ENCODE peak calls at places on chromosome 11, in seven cellular contexts. M is cardiac septum, R is NCI-H460, Y is NCI-H446, E is endothelial cell, F is RWPE1, N is AML-193. D is an unnamed sample.
A peak's percentile ranks its signal among the peaks of the same experiment; 100 is the strongest.

GRCh38 chr11:34466802-34467488 is 28.2 kb downstream of the CAT start:
- DNase-seq in M (no peak), N (peak; percentile 7), Y (no peak), F (no peak), R (no peak), E (no peak), D (no peak)

GRCh38 chr11:13831707-13832106 is 130.8 kb upstream of the SPON1 start:
- DNase-seq in F (no peak), E (no peak), M (no peak), N (no peak), R (no peak), Y (peak; percentile 26), D (no peak)

GRCh38 chr11:107565219-107565937 is at the start of gene ALKBH8:
- DNase-seq in F (peak; percentile 69), N (peak; percentile 78), Y (peak; percentile 71), E (peak; percentile 71), M (peak; percentile 84), R (peak; percentile 51), D (peak; percentile 67)

GRCh38 chr11:3130269-3131071 is 34.6 kb downstream of the OSBPL5 start:
- DNase-seq in M (peak; percentile 72), N (no peak), R (no peak), Y (no peak), F (peak; percentile 82), E (no peak), D (no peak)

GRCh38 chr11:71525188-71525937 is 1.7 kb upstream of the KRTAP5-7 start:
- DNase-seq in N (no peak), F (no peak), M (no peak), Y (no peak), E (no peak), R (no peak), D (no peak)

GRCh38 chr11:126607374-126607773 is 251.9 kb downstream of the ST3GAL4 start:
- DNase-seq in F (peak; percentile 68), Y (peak; percentile 39), N (no peak), M (no peak), R (peak; percentile 21), E (peak; percentile 73), D (peak; percentile 59)

GRCh38 chr11:793556-793955 is 3.7 kb upstream of the CEND1 start:
- DNase-seq in F (no peak), E (no peak), R (no peak), N (no peak), M (no peak), Y (peak; percentile 89), D (no peak)

GRCh38 chr11:116164843-116165242 is 607.9 kb downstream of the BUD13 start:
- DNase-seq in E (no peak), R (no peak), N (no peak), Y (no peak), M (no peak), F (no peak), D (no peak)

GRCh38 chr11:72755794-72756285 is 3.6 kb upstream of the ARAP1 start:
- DNase-seq in R (no peak), M (no peak), E (no peak), F (no peak), Y (no peak), N (no peak), D (no peak)

D was measured in neural crest cell.